ENCODE peak calls at places on chromosome 14, in six cellular contexts. F is stomach; I is amygdala; X is stimulated activated CD4-positive, alpha-beta T cell treated with anti-CD3 and anti-CD28 coated beads, Interleukin-2, amount 100 ng/mL, for 24 hours; H is activated CD4-positive, alpha-beta T cell treated with anti-CD3 and anti-CD28 coated beads, Interleukin-2, amount 50 U/mL, for 1 hour; C is IMR-90. Z is an unnamed sample.

GRCh38 chr14:38578278-38578681 is 322.4 kb upstream of the CLEC14A start:
- DNase-seq in F (no peak), I (no peak), X (no peak), H (no peak), C (no peak), Z (no peak)

GRCh38 chr14:64841121-64841611 is 38.5 kb downstream of the SPTB start:
- DNase-seq in F (no peak), I (no peak), X (no peak), H (no peak), C (peak; percentile 62), Z (no peak)

GRCh38 chr14:91750634-91751198 is 18.8 kb upstream of the CATSPERB start:
- DNase-seq in F (no peak), I (no peak), X (no peak), H (no peak), C (no peak), Z (no peak)

GRCh38 chr14:85071447-85071846 is 458.5 kb upstream of the FLRT2 start:
- DNase-seq in F (no peak), I (no peak), X (no peak), H (no peak), C (no peak), Z (no peak)

GRCh38 chr14:101887219-101887618 is 77.2 kb upstream of the DYNC1H1 start:
- DNase-seq in F (no peak), I (no peak), X (no peak), H (no peak), C (no peak), Z (no peak)

GRCh38 chr14:34098045-34098984 is 147.4 kb upstream of the EGLN3 start:
- DNase-seq in F (peak; percentile 46), I (peak; percentile 38), X (peak; percentile 8), H (peak; percentile 3), C (peak; percentile 29), Z (no peak)

GRCh38 chr14:77213657-77214016 is 32.0 kb downstream of the TMEM63C start:
- DNase-seq in F (no peak), I (no peak), X (no peak), H (no peak), C (no peak), Z (no peak)

GRCh38 chr14:73833024-73833423 is 18.6 kb upstream of the PTGR2 start:
- DNase-seq in F (no peak), I (no peak), X (no peak), H (no peak), C (no peak), Z (no peak)

GRCh38 chr14:91412939-91413338 is 4.7 kb downstream of the CCDC88C start:
- DNase-seq in F (no peak), I (no peak), X (no peak), H (no peak), C (no peak), Z (no peak)

GRCh38 chr14:75612157-75612556 is 33.7 kb downstream of the FLVCR2 start:
- DNase-seq in F (no peak), I (no peak), X (no peak), H (no peak), C (no peak), Z (no peak)

GRCh38 chr14:104385189-104386135 is 194.1 kb upstream of the C14orf180 start:
- DNase-seq in F (no peak), I (no peak), X (no peak), H (no peak), C (no peak), Z (peak; percentile 2)

GRCh38 chr14:23364604-23365352 is at the start of gene EFS:
- DNase-seq in F (no peak), I (no peak), X (no peak), H (no peak), C (peak; percentile 18), Z (no peak)

GRCh38 chr14:103188691-103189480 is 65.6 kb downstream of the TNFAIP2 start:
- DNase-seq in F (peak; percentile 37), I (no peak), X (peak; percentile 46), H (peak; percentile 14), C (no peak), Z (no peak)

GRCh38 chr14:50821471-50822464 is 9.2 kb downstream of the NIN start:
- DNase-seq in F (peak; percentile 41), I (no peak), X (peak; percentile 40), H (peak; percentile 51), C (no peak), Z (peak; percentile 28)

GRCh38 chr14:23112359-23113178 is 6.5 kb downstream of the CEBPE start:
- DNase-seq in F (no peak), I (no peak), X (no peak), H (no peak), C (no peak), Z (no peak)

GRCh38 chr14:101917413-101918124 is 46.8 kb upstream of the DYNC1H1 start:
- DNase-seq in F (no peak), I (no peak), X (no peak), H (no peak), C (no peak), Z (no peak)

GRCh38 chr14:95498622-95499353 is 17.7 kb downstream of the SYNE3 start:
- DNase-seq in F (no peak), I (peak; percentile 63), X (no peak), H (no peak), C (peak; percentile 48), Z (no peak)

GRCh38 chr14:24177928-24178327 is 6.0 kb downstream of the REC8 start:
- DNase-seq in F (no peak), I (no peak), X (no peak), H (no peak), C (no peak), Z (no peak)

GRCh38 chr14:22213110-22213509 is 375.9 kb downstream of the DAD1 start:
- DNase-seq in F (no peak), I (no peak), X (no peak), H (no peak), C (peak; percentile 53), Z (no peak)

GRCh38 chr14:99418217-99418616 is 62.4 kb downstream of the SETD3 start:
- DNase-seq in F (no peak), I (no peak), X (no peak), H (no peak), C (no peak), Z (no peak)

GRCh38 chr14:85241022-85241880 is 288.7 kb upstream of the FLRT2 start:
- DNase-seq in F (no peak), I (no peak), X (no peak), H (no peak), C (no peak), Z (no peak)

GRCh38 chr14:67971627-67972625 is 152.3 kb downstream of the RAD51B start:
- DNase-seq in F (no peak), I (no peak), X (no peak), H (no peak), C (peak; percentile 37), Z (no peak)

GRCh38 chr14:90213099-90213748 is 43.1 kb upstream of the PSMC1 start:
- DNase-seq in F (no peak), I (no peak), X (no peak), H (no peak), C (no peak), Z (no peak)

GRCh38 chr14:21227150-21227549 is 42.1 kb downstream of the HNRNPC start:
- DNase-seq in F (no peak), I (no peak), X (no peak), H (no peak), C (no peak), Z (no peak)